ENCODE peak calls at places on chromosomes 4 and X, in four cellular contexts. E, H, W and Q are unnamed samples.

GRCh38 chrX:77953708-77954107 is 15.7 kb downstream of the PGAM4 start:
- DNase-seq in E (no peak), H (no peak), W (no peak), Q (no peak)

GRCh38 chrX:83819304-83819703 is 41.6 kb upstream of the CYLC1 start:
- DNase-seq in H (peak), W (no peak), E (no peak), Q (no peak)

GRCh38 chrX:68363984-68364383 is 69.3 kb downstream of the OPHN1 start:
- DNase-seq in H (no peak), E (no peak), W (no peak), Q (no peak)

GRCh38 chr4:182897601-182898478 is 19.3 kb downstream of the DCTD start:
- DNase-seq in W (no peak), E (no peak), H (no peak), Q (no peak)

GRCh38 chr4:165994706-165995105 is 121.7 kb downstream of the TLL1 start:
- DNase-seq in H (no peak), E (no peak), W (no peak), Q (no peak)

GRCh38 chr4:123731009-123731408 is 334.4 kb downstream of the SPRY1 start:
- DNase-seq in W (no peak), E (no peak), H (no peak), Q (no peak)

GRCh38 chrX:150872773-150873336 is 25.6 kb downstream of the CD99L2 start:
- DNase-seq in H (no peak), W (no peak), E (no peak), Q (no peak)

GRCh38 chr4:153028535-153028934 is 92.4 kb downstream of the FHDC1 start:
- DNase-seq in W (no peak), H (peak), E (no peak), Q (peak)

GRCh38 chrX:129655547-129656248 is 942 bp upstream of the APLN start:
- DNase-seq in W (no peak), E (no peak), H (peak), Q (no peak)

GRCh38 chrX:40644821-40645358 is 2.5 kb downstream of the CXorf38 start:
- DNase-seq in H (no peak), W (peak), E (peak), Q (no peak)

GRCh38 chr4:123327346-123327745 is 69.2 kb upstream of the SPRY1 start:
- DNase-seq in W (no peak), H (peak), E (no peak), Q (no peak)

GRCh38 chr4:52963976-52964375 is 101.9 kb downstream of the RASL11B start:
- DNase-seq in W (no peak), E (no peak), H (no peak), Q (no peak)

GRCh38 chrX:23662853-23663252 is 4.4 kb upstream of the PRDX4 start:
- DNase-seq in H (no peak), W (no peak), E (no peak), Q (no peak)

GRCh38 chr4:14345356-14345775 is 656.9 kb upstream of the CPEB2 start:
- DNase-seq in E (peak), W (no peak), H (no peak), Q (no peak)

GRCh38 chrX:112636288-112636687 is 43.5 kb downstream of the LHFPL1 start:
- DNase-seq in W (no peak), E (no peak), H (no peak), Q (no peak)

GRCh38 chr4:7557447-7557846 is 122.7 kb upstream of the PSAPL1 start:
- DNase-seq in E (no peak), W (no peak), H (no peak), Q (no peak)